ENCODE peak calls at places on chromosome 11, in seven cellular contexts. S is activated CD4-positive, alpha-beta T cell treated with anti-CD3 and anti-CD28 coated beads for 48 hours; T is HEK293T; X is mesenteric fat pad; Q is AG09309; O is MCF 10A; W is AG04450. B is an unnamed sample.
A peak's percentile ranks its signal among the peaks of the same experiment; 100 is the strongest.

GRCh38 chr11:13101836-13102574 is 92.9 kb downstream of the RASSF10 start:
- DNase-seq in S (no peak), T (no peak), X (no peak), Q (no peak), O (no peak), W (no peak), B (no peak)

GRCh38 chr11:128261011-128261421 is 326.3 kb downstream of the ETS1 start:
- DNase-seq in S (no peak), T (no peak), X (no peak), Q (no peak), O (no peak), W (no peak), B (no peak)

GRCh38 chr11:19080579-19080993 is 20.1 kb upstream of the MRGPRX2 start:
- DNase-seq in S (no peak), T (no peak), X (no peak), Q (peak; percentile 32), O (peak; percentile 60), W (no peak), B (no peak)

GRCh38 chr11:106463796-106464201 is 386.3 kb downstream of the AASDHPPT start:
- DNase-seq in S (no peak), T (no peak), X (no peak), Q (no peak), O (no peak), W (no peak), B (no peak)

GRCh38 chr11:19447150-19447566 is 206.4 kb upstream of the E2F8 start:
- DNase-seq in S (no peak), T (no peak), X (no peak), Q (no peak), O (no peak), W (no peak), B (peak; percentile 66)

GRCh38 chr11:86800076-86800955 is at the start of gene PRSS23:
- DNase-seq in S (peak; percentile 54), T (peak; percentile 76), X (no peak), Q (no peak), O (peak; percentile 40), W (no peak), B (no peak)

GRCh38 chr11:35463211-35463810 is 44.0 kb upstream of the SLC1A2 start:
- DNase-seq in S (no peak), T (no peak), X (no peak), Q (no peak), O (no peak), W (no peak), B (no peak)

GRCh38 chr11:13114566-13115465 is 105.7 kb downstream of the RASSF10 start:
- DNase-seq in S (no peak), T (peak; percentile 57), X (no peak), Q (no peak), O (no peak), W (no peak), B (no peak)

GRCh38 chr11:2300290-2300935 is 1.3 kb downstream of the C11orf21 start:
- DNase-seq in S (peak; percentile 21), T (no peak), X (peak; percentile 87), Q (no peak), O (no peak), W (no peak), B (no peak)

GRCh38 chr11:117514256-117514655 is 186.6 kb downstream of the CEP164 start:
- DNase-seq in S (no peak), T (no peak), X (no peak), Q (no peak), O (no peak), W (no peak), B (no peak)

GRCh38 chr11:112297248-112297866 is 36.7 kb upstream of the PLET1 start:
- DNase-seq in S (peak; percentile 43), T (no peak), X (no peak), Q (no peak), O (no peak), W (no peak), B (no peak)

GRCh38 chr11:32466279-32466915 is 31.1 kb upstream of the WT1 start:
- DNase-seq in S (no peak), T (no peak), X (no peak), Q (peak; percentile 7), O (no peak), W (no peak), B (no peak)

GRCh38 chr11:65663634-65664200 is 1.0 kb upstream of the RELA start:
- DNase-seq in S (peak; percentile 68), T (peak; percentile 20), X (no peak), Q (peak; percentile 57), O (peak; percentile 50), W (no peak), B (no peak)

GRCh38 chr11:29750392-29750791 is 266.4 kb downstream of the KCNA4 start:
- DNase-seq in S (no peak), T (no peak), X (no peak), Q (no peak), O (no peak), W (no peak), B (no peak)

GRCh38 chr11:15157181-15157580 is 42.5 kb downstream of the INSC start:
- DNase-seq in S (no peak), T (no peak), X (no peak), Q (peak; percentile 78), O (peak; percentile 82), W (no peak), B (peak; percentile 63)

GRCh38 chr11:120746395-120746794 is 234.8 kb downstream of the GRIK4 start:
- DNase-seq in S (no peak), T (no peak), X (no peak), Q (no peak), O (no peak), W (no peak), B (no peak)

B was measured in HS-5.